ENCODE peak calls at places on chromosome 12, in six cellular contexts. E is HCT116, X is PC-3, F is OCI-LY7, D is GM23248, O is GM23338. Y is an unnamed sample.

GRCh38 chr12:25937096-25937495 is 21.4 kb upstream of the RASSF8 start:
- DNase-seq in E (no peak), X (peak), F (no peak), D (no peak), O (no peak), Y (no peak)

GRCh38 chr12:12975322-12976077 is 23.5 kb upstream of the GPRC5D start:
- DNase-seq in E (peak), X (peak), F (peak), D (peak), O (peak), Y (peak)

GRCh38 chr12:78864483-78865296 is at the start of gene SYT1:
- DNase-seq in E (no peak), X (peak), F (no peak), D (peak), O (peak), Y (peak)

GRCh38 chr12:112303004-112303403 is 79.2 kb downstream of the HECTD4 start:
- DNase-seq in E (no peak), X (peak), F (peak), D (peak), O (no peak), Y (no peak)

GRCh38 chr12:122202017-122202416 is 1.5 kb upstream of the B3GNT4 start:
- DNase-seq in E (no peak), X (no peak), F (no peak), D (no peak), O (no peak), Y (peak)

GRCh38 chr12:97140355-97140754 is 233.3 kb downstream of the NEDD1 start:
- DNase-seq in E (no peak), X (no peak), F (no peak), D (no peak), O (no peak), Y (no peak)

GRCh38 chr12:76670776-76671175 is 93.1 kb upstream of the ZDHHC17 start:
- DNase-seq in E (no peak), X (peak), F (no peak), D (peak), O (no peak), Y (no peak)

GRCh38 chr12:14937014-14937413 is 1.3 kb downstream of the ERP27 start:
- DNase-seq in E (no peak), X (no peak), F (no peak), D (no peak), O (no peak), Y (no peak)

GRCh38 chr12:124971603-124972002 is 17.3 kb downstream of the DHX37 start:
- DNase-seq in E (no peak), X (no peak), F (no peak), D (no peak), O (no peak), Y (no peak)

GRCh38 chr12:124656214-124656516 is 88.8 kb upstream of the NCOR2 start:
- DNase-seq in E (no peak), X (no peak), F (no peak), D (no peak), O (no peak), Y (no peak)

DNA sequence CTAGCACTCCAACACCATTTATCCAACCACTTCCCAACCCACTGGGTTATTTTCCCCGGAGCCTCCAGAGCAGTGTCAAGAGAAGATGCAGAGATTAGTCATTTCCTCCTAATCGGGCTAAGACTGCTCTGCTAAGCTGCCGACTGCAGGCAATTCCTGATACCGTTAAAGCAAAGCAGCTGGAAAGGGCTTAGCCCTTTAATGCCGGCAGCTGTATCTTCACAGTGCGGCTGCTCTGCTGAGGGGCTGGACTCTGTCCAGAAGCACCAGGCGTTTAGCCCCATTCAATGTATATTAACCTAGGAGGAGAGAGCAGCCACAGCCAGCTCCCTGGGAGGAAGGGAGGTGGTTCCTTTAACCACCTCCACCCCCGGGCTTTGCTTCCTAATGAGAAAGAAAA is 11.1 kb downstream of the AQP6 start:
- DNase-seq in E (no peak), X (peak), F (no peak), D (peak), O (no peak), Y (peak)
- TF ChIP-seq EZH2phosphoT487 in E (no peak), X (no peak), F (no peak), D (no peak), O (no peak), Y (no peak)

GRCh38 chr12:65339161-65339560 is 60.7 kb downstream of the MSRB3 start:
- DNase-seq in E (no peak), X (peak), F (no peak), D (no peak), O (no peak), Y (no peak)

GRCh38 chr12:65334534-65334933 is 56.1 kb downstream of the MSRB3 start:
- DNase-seq in E (no peak), X (no peak), F (no peak), D (peak), O (no peak), Y (no peak)

GRCh38 chr12:65331456-65331855 is 53.0 kb downstream of the MSRB3 start:
- DNase-seq in E (no peak), X (no peak), F (no peak), D (no peak), O (no peak), Y (no peak)

GRCh38 chr12:65333649-65334048 is 55.2 kb downstream of the MSRB3 start:
- DNase-seq in E (no peak), X (no peak), F (no peak), D (no peak), O (no peak), Y (no peak)

DNA sequence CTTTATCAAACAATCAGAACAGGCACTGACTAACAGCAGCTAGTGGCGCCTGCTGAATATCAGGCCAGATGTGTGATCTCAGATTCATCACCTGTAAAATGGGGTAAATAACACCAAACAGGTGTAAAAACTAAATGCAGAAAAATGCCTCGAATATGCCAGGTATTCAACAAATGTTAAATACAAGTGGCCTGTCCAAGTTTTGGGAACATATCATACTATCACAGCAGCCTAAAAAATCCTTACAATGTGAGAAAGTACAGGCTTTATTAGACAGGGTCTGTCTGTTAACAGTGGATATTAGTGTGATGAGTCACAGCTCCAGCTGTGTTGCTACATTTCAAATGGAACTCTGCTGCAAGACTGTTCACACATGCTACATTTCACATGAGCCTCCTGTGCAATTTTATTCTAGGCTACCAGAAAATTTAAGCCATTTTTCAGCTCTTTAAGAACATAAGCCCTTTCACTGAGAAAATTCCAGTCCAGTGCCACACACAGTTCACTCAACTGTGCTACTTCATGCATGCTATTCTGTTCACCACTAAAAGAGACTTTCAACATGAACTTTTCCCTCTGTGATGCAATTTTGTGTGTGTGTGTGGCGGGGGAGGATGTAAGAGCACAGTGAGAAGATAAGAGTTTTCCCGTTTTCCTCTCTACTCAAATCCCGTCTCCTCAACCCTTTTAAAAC is 56.7 kb downstream of the MSRB3 start:
- DNase-seq in E (peak), X (peak), F (no peak), D (peak), O (no peak), Y (peak)
- TF ChIP-seq EZH2phosphoT487 in E (no peak), X (no peak), F (no peak), D (no peak), O (no peak), Y (no peak)

GRCh38 chr12:52009081-52009751 is 2.5 kb downstream of the TAMALIN start:
- DNase-seq in E (no peak), X (no peak), F (no peak), D (no peak), O (no peak), Y (no peak)

GRCh38 chr12:52007982-52008510 is 1.3 kb downstream of the TAMALIN start:
- DNase-seq in E (no peak), X (no peak), F (no peak), D (no peak), O (no peak), Y (no peak)

GRCh38 chr12:52010692-52011601 is 4.2 kb downstream of the TAMALIN start:
- DNase-seq in E (no peak), X (no peak), F (no peak), D (no peak), O (no peak), Y (peak)

GRCh38 chr12:52011602-52012214 is 5.0 kb downstream of the TAMALIN start:
- DNase-seq in E (no peak), X (no peak), F (no peak), D (no peak), O (no peak), Y (no peak)

GRCh38 chr12:52010152-52010622 is 3.4 kb downstream of the TAMALIN start:
- DNase-seq in E (no peak), X (no peak), F (no peak), D (peak), O (peak), Y (peak)
- TF ChIP-seq EZH2phosphoT487 in E (no peak), X (no peak), F (no peak), D (no peak), O (no peak), Y (no peak)

DNA sequence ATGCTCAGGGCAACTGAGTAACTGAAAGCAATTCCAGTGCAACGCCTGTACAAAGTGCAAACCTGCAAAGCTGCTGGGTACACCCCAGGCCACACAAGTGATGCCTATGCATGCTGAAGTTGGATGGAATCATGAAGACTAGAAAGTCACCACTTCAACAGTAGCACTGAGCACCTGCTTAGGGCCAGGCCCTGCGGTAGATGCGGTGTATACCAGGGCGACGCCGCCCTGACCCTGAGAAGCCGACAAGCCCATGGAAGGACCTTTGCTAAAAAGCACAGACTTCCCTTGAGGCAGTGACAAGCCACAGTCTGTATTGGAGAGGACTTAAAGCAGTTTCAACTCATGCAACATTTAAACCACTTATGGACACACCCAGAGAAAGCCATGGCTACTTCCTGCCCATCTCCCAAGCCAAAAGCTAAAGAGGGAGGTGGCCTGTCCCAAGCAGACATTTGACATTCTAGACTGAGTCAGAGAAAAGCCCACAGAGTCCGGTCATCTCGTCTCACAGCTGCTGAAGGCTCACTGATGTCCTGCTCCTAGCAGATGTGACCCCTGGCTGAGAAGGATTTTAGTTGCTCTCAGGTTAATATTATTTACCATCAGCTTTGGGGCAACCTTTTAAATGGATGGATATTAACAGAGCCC is 843.9 kb upstream of the TMEM132C start:
- DNase-seq in E (no peak), X (no peak), F (no peak), D (no peak), O (no peak), Y (no peak)
- TF ChIP-seq EZH2phosphoT487 in E (no peak), X (no peak), F (no peak), D (no peak), O (no peak), Y (no peak)